ENCODE peak calls at places on chromosome 7, in five cellular contexts. G is NCI-H1105, T is GM12865, R is astrocyte of the hippocampus, J is T1000. Q is an unnamed sample.
A peak's percentile ranks its signal among the peaks of the same experiment; 100 is the strongest.

GRCh38 chr7:138244606-138245005 is 168.3 kb downstream of the AKR1D1 start:
- DNase-seq in R (no peak), T (no peak), J (no peak), G (no peak), Q (no peak)

GRCh38 chr7:151736403-151736909 is 140.5 kb downstream of the PRKAG2 start:
- DNase-seq in T (no peak), R (peak; percentile 96), G (peak; percentile 58), J (peak; percentile 80), Q (peak; percentile 97)

GRCh38 chr7:87339373-87339897 is 6.0 kb upstream of the CROT start:
- DNase-seq in J (no peak), G (no peak), T (no peak), R (no peak), Q (no peak)

GRCh38 chr7:117269895-117270294 is 53.0 kb downstream of the WNT2 start:
- DNase-seq in T (no peak), R (peak; percentile 36), J (no peak), G (no peak), Q (peak; percentile 86)

GRCh38 chr7:47474937-47475879 is 106.7 kb downstream of the TNS3 start:
- DNase-seq in R (peak; percentile 97), J (peak; percentile 78), G (no peak), T (peak; percentile 75), Q (peak; percentile 96)

GRCh38 chr7:156994417-156994816 is 16.0 kb downstream of the MNX1 start:
- DNase-seq in J (no peak), T (no peak), R (no peak), G (no peak), Q (no peak)

GRCh38 chr7:89584896-89585295 is 569.4 kb upstream of the STEAP1 start:
- DNase-seq in G (no peak), T (no peak), R (no peak), J (no peak), Q (no peak)

GRCh38 chr7:5671053-5671452 is 110.4 kb downstream of the RNF216 start:
- DNase-seq in G (no peak), R (no peak), T (no peak), J (no peak), Q (no peak)

GRCh38 chr7:157090485-157091165 is 48.1 kb upstream of the UBE3C start:
- DNase-seq in R (no peak), G (no peak), J (no peak), T (no peak), Q (no peak)

GRCh38 chr7:75888464-75889222 is 9.8 kb downstream of the RHBDD2 start:
- DNase-seq in R (peak; percentile 33), J (no peak), G (no peak), T (no peak), Q (no peak)

GRCh38 chr7:143002106-143002505 is 24.8 kb downstream of the OR9A2 start:
- DNase-seq in G (peak; percentile 2), R (peak; percentile 14), T (peak; percentile 20), J (no peak), Q (no peak)

GRCh38 chr7:101124376-101125056 is 2.4 kb upstream of the SERPINE1 start:
- DNase-seq in R (peak; percentile 92), J (peak; percentile 48), T (no peak), G (no peak), Q (peak; percentile 97)

GRCh38 chr7:85185355-85186082 is 1.3 kb downstream of the SEMA3D start:
- DNase-seq in G (peak; percentile 31), J (peak; percentile 76), T (no peak), R (peak; percentile 75), Q (peak; percentile 71)

GRCh38 chr7:106947244-106947728 is 82.2 kb downstream of the PIK3CG start:
- DNase-seq in G (peak; percentile 64), R (peak; percentile 81), T (peak; percentile 67), J (peak; percentile 14), Q (peak; percentile 75)

GRCh38 chr7:98250789-98251188 is 1.2 kb downstream of the TECPR1 start:
- DNase-seq in T (peak; percentile 64), G (peak; percentile 4), R (no peak), J (no peak), Q (no peak)

GRCh38 chr7:111931016-111931517 is 275.1 kb downstream of the DOCK4 start:
- DNase-seq in G (no peak), T (no peak), J (no peak), R (peak; percentile 83), Q (peak; percentile 79)

GRCh38 chr7:152459724-152460251 is 24.0 kb upstream of the KMT2C start:
- DNase-seq in J (no peak), T (no peak), G (peak; percentile 60), R (peak; percentile 28), Q (no peak)

GRCh38 chr7:2313450-2314208 is 612 bp downstream of the SNX8 start:
- DNase-seq in J (no peak), G (no peak), T (peak; percentile 63), R (peak; percentile 41), Q (no peak)

GRCh38 chr7:4513450-4513849 is 168.6 kb upstream of the FOXK1 start:
- DNase-seq in G (no peak), R (no peak), J (no peak), T (no peak), Q (no peak)

GRCh38 chr7:39580150-39580874 is 14.1 kb downstream of the YAE1 start:
- DNase-seq in J (peak; percentile 23), G (peak; percentile 75), R (peak; percentile 95), T (peak; percentile 94), Q (peak; percentile 92)

GRCh38 chr7:33743594-33743993 is 161.7 kb upstream of the BMPER start:
- DNase-seq in G (no peak), J (no peak), T (no peak), R (no peak), Q (peak; percentile 66)

GRCh38 chr7:124457841-124458240 is 307.8 kb downstream of the GPR37 start:
- DNase-seq in T (no peak), G (no peak), R (peak; percentile 17), J (no peak), Q (peak; percentile 46)

GRCh38 chr7:122974229-122974628 is 21.3 kb downstream of the TAS2R16 start:
- DNase-seq in J (no peak), R (peak; percentile 10), G (no peak), T (no peak), Q (no peak)

GRCh38 chr7:102914585-102914984 is 1.8 kb downstream of the LRRC17 start:
- DNase-seq in G (no peak), R (peak; percentile 73), J (no peak), T (no peak), Q (peak; percentile 90)

GRCh38 chr7:47604496-47604890 is 22.6 kb upstream of the TNS3 start:
- DNase-seq in G (no peak), R (no peak), J (no peak), T (no peak), Q (no peak)

GRCh38 chr7:148045521-148045920 is 545.0 kb upstream of the C7orf33 start:
- DNase-seq in J (no peak), T (no peak), R (no peak), G (peak; percentile 86), Q (no peak)

GRCh38 chr7:15947749-15948148 is 261.3 kb upstream of the MEOX2 start:
- DNase-seq in J (no peak), G (no peak), T (no peak), R (no peak), Q (no peak)

GRCh38 chr7:135270577-135271254 is 37.1 kb downstream of the STRA8 start:
- DNase-seq in J (no peak), T (no peak), R (no peak), G (no peak), Q (no peak)